ENCODE peak calls at places on chromosomes 11 and 22, in six cellular contexts. X is ovary, P is kidney, A is left ventricle myocardium inferior, C is HepG2, B is PC-3. M is an unnamed sample.
A peak's percentile ranks its signal among the peaks of the same experiment; 100 is the strongest.

GRCh38 chr11:43135966-43136534 is 175.7 kb upstream of the API5 start:
- DNase-seq in P (no peak), B (no peak), C (no peak), X (no peak), A (no peak), M (no peak)

GRCh38 chr22:27336151-27337090 is 465.1 kb downstream of the MN1 start:
- DNase-seq in X (no peak), P (no peak), C (no peak), A (no peak), B (peak; percentile 19), M (peak; percentile 19)

GRCh38 chr11:75024764-75025211 is 36.1 kb downstream of the NEU3 start:
- DNase-seq in P (no peak), A (no peak), C (no peak), B (no peak), X (no peak), M (no peak)

GRCh38 chr11:111422494-111423249 is 43.6 kb upstream of the POU2AF1 start:
- DNase-seq in B (peak; percentile 65), A (peak; percentile 32), C (peak; percentile 82), P (no peak), X (peak; percentile 67), M (no peak)

GRCh38 chr11:20397281-20397680 is 9.8 kb downstream of the PRMT3 start:
- DNase-seq in P (no peak), B (peak; percentile 55), A (no peak), X (no peak), C (peak; percentile 35), M (peak; percentile 26)

GRCh38 chr11:256952-257737 is 20.4 kb downstream of the PSMD13 start:
- DNase-seq in C (no peak), X (no peak), B (no peak), A (no peak), P (no peak), M (no peak)

GRCh38 chr22:46370584-46371373 is 35.3 kb downstream of the TRMU start:
- DNase-seq in X (no peak), P (peak; percentile 74), C (peak; percentile 25), B (no peak), A (no peak), M (no peak)

GRCh38 chr11:370087-370941 is 1.0 kb downstream of the B4GALNT4 start:
- DNase-seq in A (no peak), B (no peak), P (peak; percentile 72), C (no peak), X (no peak), M (no peak)

GRCh38 chr11:68370211-68371111 is 58.1 kb downstream of the LRP5 start:
- DNase-seq in X (peak; percentile 17), P (no peak), A (peak; percentile 43), C (no peak), B (no peak), M (no peak)

GRCh38 chr11:114061053-114062049 is 1.8 kb downstream of the ZBTB16 start:
- DNase-seq in B (no peak), C (no peak), X (peak; percentile 51), P (no peak), A (peak; percentile 56), M (peak; percentile 29)

GRCh38 chr11:100719362-100719761 is 32.3 kb downstream of the ARHGAP42 start:
- DNase-seq in B (peak; percentile 55), P (no peak), X (no peak), A (no peak), C (no peak), M (no peak)

GRCh38 chr22:36629320-36629719 is 74.2 kb downstream of the CACNG2 start:
- DNase-seq in B (no peak), A (no peak), P (no peak), X (no peak), C (no peak), M (no peak)

DNA sequence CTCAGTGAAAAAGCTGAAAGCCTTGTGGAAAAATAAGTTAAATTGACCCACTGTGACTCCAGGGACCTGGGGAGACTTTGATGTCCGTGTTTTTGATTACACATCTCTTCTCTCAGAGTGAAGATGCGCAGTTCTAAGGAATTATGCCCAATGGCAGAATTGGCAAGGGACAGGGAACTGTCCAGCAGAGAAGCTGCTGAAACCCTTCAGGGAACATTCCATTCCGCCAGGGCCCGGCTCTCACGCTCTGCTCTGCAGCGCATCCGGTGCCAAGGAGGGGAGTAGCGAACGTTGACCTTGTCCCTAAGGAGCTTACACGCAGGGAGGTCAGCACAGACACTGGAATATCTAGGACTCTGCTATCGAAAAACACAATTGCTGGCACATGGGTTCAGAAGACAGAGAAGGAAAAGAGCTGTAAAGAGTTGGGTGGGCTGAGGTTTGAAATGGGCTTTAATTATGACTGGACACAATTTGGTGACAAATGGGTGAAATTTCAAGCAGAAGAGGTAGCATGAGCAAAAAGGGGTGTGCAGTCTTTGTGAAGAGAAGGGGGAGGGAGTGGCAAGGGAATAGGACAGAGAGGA is 64.5 kb upstream of the B3GAT1 start:
- DNase-seq in C (no peak), A (no peak), B (peak; percentile 31), X (no peak), P (no peak), M (peak; percentile 34)
- TF ChIP-seq CTCF in C (no peak), A (no peak), B (no peak), X (no peak), P (no peak), M (no peak)

DNA sequence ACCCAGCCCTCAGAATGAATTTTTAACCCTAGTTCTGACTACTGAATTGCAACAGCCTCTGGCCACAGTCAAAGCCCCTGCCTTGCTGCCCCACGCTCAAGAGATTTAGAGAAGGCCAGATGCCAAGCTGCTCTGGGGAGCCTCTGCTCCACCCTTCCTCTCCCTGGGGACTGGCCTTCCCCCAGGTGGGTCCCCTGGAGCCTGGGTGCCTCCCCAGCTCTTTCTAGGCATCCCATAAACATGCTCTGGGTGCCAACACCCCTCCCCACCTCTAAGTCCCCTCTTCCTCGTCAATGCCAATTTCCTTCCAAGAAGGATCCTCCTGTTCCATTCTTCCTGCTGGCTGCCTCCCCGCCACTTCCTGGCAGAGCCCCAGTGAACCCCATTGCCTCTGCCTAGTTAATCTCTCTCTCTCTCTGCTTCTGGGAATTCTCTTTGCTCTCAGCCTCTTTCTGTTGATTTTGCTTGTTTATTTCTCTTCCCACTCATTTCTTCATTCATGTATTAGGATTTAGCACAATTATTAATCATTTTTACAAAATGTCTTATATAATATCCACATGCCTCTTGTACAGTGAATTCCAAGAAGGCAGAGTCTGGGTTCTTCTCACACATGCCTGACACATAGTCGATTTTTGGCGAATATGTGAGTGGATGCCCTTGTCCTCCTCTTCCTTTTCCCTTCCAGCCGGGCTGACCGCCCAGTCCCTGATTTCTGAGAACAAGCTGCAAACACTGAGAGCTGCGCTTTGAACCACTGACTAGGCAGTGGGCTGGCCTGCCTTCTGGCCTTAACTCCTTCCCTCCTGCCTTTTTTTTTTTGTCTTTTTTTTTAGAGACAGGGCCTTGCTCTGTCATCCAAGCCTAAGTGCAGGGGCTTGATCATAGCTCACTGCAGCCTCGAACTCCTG is 17.5 kb downstream of the UQCR10 start:
- DNase-seq in P (peak; percentile 89), X (peak; percentile 68), A (peak; percentile 38), C (peak; percentile 38), B (no peak), M (no peak)
- H3K27ac ChIP-seq in P (no peak overlapping the region), X (no peak overlapping the region), A (peak overlapping the region; percentile 56), C (peak overlapping the region; percentile 28), B (no peak overlapping the region), M (peak overlapping the region; percentile 53)

GRCh38 chr11:1793091-1793490 is 29.4 kb upstream of the CTSD start:
- DNase-seq in B (no peak), A (no peak), X (no peak), C (no peak), P (no peak), M (no peak)
- TF ChIP-seq CTCF in B (no peak), A (no peak), X (no peak), C (no peak), P (no peak), M (no peak)

GRCh38 chr11:128474036-128474874 is 113.1 kb downstream of the ETS1 start:
- DNase-seq in X (no peak), B (no peak), P (no peak), C (no peak), A (no peak), M (no peak)
- H3K27ac ChIP-seq in X (no peak overlapping the region), B (no peak overlapping the region), P (peak overlapping the region; percentile 48), C (no peak overlapping the region), A (peak overlapping the region; percentile 85), M (peak overlapping the region; percentile 15)

GRCh38 chr11:87451400-87451799 is 413.7 kb downstream of the TMEM135 start:
- DNase-seq in B (peak; percentile 42), X (no peak), P (no peak), C (no peak), A (no peak), M (no peak)
- TF ChIP-seq CTCF in B (no peak), X (no peak), P (no peak), C (no peak), A (no peak), M (no peak)

GRCh38 chr11:108568183-108568858 is 25.2 kb downstream of the EXPH5 start:
- DNase-seq in B (no peak), X (peak; percentile 37), C (no peak), A (peak; percentile 16), P (no peak), M (no peak)

GRCh38 chr11:108574675-108575074 is 18.9 kb downstream of the EXPH5 start:
- DNase-seq in X (no peak), C (no peak), A (no peak), P (no peak), B (no peak), M (no peak)

GRCh38 chr11:108565653-108566052 is 27.9 kb downstream of the EXPH5 start:
- DNase-seq in P (no peak), A (no peak), C (no peak), B (no peak), X (no peak), M (no peak)

GRCh38 chr11:108571001-108571400 is 22.6 kb downstream of the EXPH5 start:
- DNase-seq in B (peak; percentile 63), X (no peak), A (no peak), P (no peak), C (no peak), M (peak; percentile 30)

GRCh38 chr11:108569896-108570295 is 23.7 kb downstream of the EXPH5 start:
- DNase-seq in P (no peak), X (no peak), C (no peak), B (no peak), A (no peak), M (no peak)
- H3K27ac ChIP-seq in P (no peak overlapping the region), X (no peak overlapping the region), C (no peak overlapping the region), B (no peak overlapping the region), A (no peak overlapping the region), M (no peak overlapping the region)

DNA sequence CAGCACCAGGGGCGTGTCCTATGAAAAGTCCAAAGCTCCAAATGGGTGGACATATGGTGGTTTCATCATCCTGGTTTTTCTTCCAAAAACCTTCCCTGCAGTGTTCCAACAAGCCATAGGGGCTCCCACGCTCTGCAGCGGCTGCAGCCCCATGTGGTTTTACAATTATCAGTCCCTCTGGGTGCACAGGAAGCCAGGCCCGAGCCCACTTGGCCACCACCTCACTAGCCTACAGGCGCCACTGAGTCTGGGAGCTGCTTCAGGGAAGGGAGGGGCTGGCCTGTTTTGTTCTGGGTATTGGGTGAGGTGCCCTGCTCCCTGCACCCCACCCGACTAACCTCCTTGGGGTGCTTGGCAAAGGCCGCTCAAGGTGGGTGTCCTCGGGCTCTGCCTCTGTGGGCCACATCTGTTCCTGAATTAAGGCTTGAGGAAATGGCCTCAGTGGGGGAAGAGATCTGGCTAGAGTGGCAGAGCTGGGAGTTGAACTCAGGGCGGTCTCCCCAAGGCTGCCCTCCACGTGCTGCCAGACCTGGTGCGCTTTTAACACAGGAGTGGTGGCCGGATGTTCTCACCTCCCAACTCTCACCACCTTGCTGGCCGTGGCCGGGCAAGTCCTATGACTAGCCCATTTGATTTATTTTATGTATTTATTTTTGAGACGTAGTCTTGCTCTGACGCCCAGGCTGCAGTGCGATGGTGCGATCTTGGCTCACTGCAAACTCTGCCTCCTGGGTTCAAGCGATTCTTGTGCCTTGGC is 5.3 kb upstream of the CDC42BPG start:
- DNase-seq in P (no peak), A (peak; percentile 70), B (no peak), X (no peak), C (no peak), M (no peak)
- TF ChIP-seq CTCF in P (no peak), A (peak; percentile 41), B (no peak), X (no peak), C (no peak), M (no peak)

M was measured in RWPE1.